ENCODE peak calls at places on chromosomes 12 and 14, in seven cellular contexts. R, L, I, E, Q, T and Z are unnamed samples.

GRCh38 chr12:46124848-46125619 is 134.7 kb upstream of the SCAF11 start:
- DNase-seq in R (peak), L (peak), I (no peak), E (no peak), Q (peak), T (peak), Z (peak)

GRCh38 chr14:76599556-76599955 is 161.7 kb upstream of the VASH1 start:
- DNase-seq in R (no peak), L (no peak), I (no peak), E (no peak), Q (no peak), T (no peak), Z (no peak)

GRCh38 chr12:6560501-6561205 is 4.8 kb upstream of the IFFO1 start:
- DNase-seq in R (no peak), L (no peak), I (no peak), E (no peak), Q (no peak), T (no peak), Z (no peak)

GRCh38 chr14:94460631-94461416 is 8.2 kb upstream of the SERPINA11 start:
- DNase-seq in R (no peak), L (no peak), I (no peak), E (no peak), Q (no peak), T (no peak), Z (no peak)

GRCh38 chr12:124396544-124397398 is 101.9 kb downstream of the RFLNA start:
- DNase-seq in R (no peak), L (no peak), I (no peak), E (no peak), Q (no peak), T (peak), Z (peak)

GRCh38 chr12:97250483-97250882 is 212.1 kb upstream of the RMST start:
- DNase-seq in R (no peak), L (no peak), I (no peak), E (no peak), Q (no peak), T (no peak), Z (no peak)

GRCh38 chr14:94771191-94771905 is 1.4 kb upstream of the GSC start:
- DNase-seq in R (no peak), L (no peak), I (no peak), E (peak), Q (no peak), T (no peak), Z (no peak)

GRCh38 chr12:131783915-131784541 is 44.2 kb upstream of the MMP17 start:
- DNase-seq in R (no peak), L (peak), I (peak), E (no peak), Q (peak), T (no peak), Z (peak)

GRCh38 chr14:57378661-57379060 is 11.7 kb upstream of the NAA30 start:
- DNase-seq in R (no peak), L (peak), I (no peak), E (no peak), Q (no peak), T (no peak), Z (no peak)

GRCh38 chr12:68158427-68158826 is 1.1 kb downstream of the IFNG start:
- DNase-seq in R (no peak), L (no peak), I (no peak), E (no peak), Q (peak), T (peak), Z (no peak)

GRCh38 chr14:54356172-54356571 is 40.6 kb upstream of the CDKN3 start:
- DNase-seq in R (peak), L (peak), I (no peak), E (no peak), Q (no peak), T (no peak), Z (no peak)

GRCh38 chr14:51562816-51563215 is 88.9 kb upstream of the FRMD6 start:
- DNase-seq in R (no peak), L (peak), I (no peak), E (no peak), Q (no peak), T (no peak), Z (peak)

GRCh38 chr12:115760231-115760630 is 517.3 kb downstream of the MED13L start:
- DNase-seq in R (no peak), L (no peak), I (no peak), E (no peak), Q (no peak), T (no peak), Z (no peak)

GRCh38 chr12:106682594-106683234 is 91.8 kb upstream of the RIC8B start:
- DNase-seq in R (peak), L (peak), I (no peak), E (peak), Q (peak), T (no peak), Z (peak)

GRCh38 chr14:70332015-70332414 is 27.5 kb downstream of the COX16 start:
- DNase-seq in R (no peak), L (no peak), I (no peak), E (no peak), Q (no peak), T (no peak), Z (no peak)

GRCh38 chr12:13156277-13156676 is 40.2 kb upstream of the EMP1 start:
- DNase-seq in R (no peak), L (peak), I (no peak), E (no peak), Q (no peak), T (no peak), Z (no peak)

GRCh38 chr14:29953501-29953900 is 25.9 kb upstream of the PRKD1 start:
- DNase-seq in R (no peak), L (no peak), I (no peak), E (no peak), Q (no peak), T (no peak), Z (no peak)

GRCh38 chr14:93963692-93964091 is 12.7 kb downstream of the ASB2 start:
- DNase-seq in R (no peak), L (no peak), I (no peak), E (no peak), Q (no peak), T (no peak), Z (no peak)

GRCh38 chr12:27095346-27095745 is 13.0 kb upstream of the C12orf71 start:
- DNase-seq in R (no peak), L (no peak), I (no peak), E (no peak), Q (no peak), T (no peak), Z (no peak)

GRCh38 chr12:124436366-124436765 is 131.0 kb downstream of the NCOR2 start:
- DNase-seq in R (no peak), L (peak), I (no peak), E (no peak), Q (no peak), T (peak), Z (peak)

GRCh38 chr12:110245278-110245868 is 35.7 kb upstream of the ATP2A2 start:
- DNase-seq in R (peak), L (no peak), I (no peak), E (peak), Q (no peak), T (no peak), Z (peak)

GRCh38 chr12:119631930-119632678 is 35.8 kb upstream of the PRKAB1 start:
- DNase-seq in R (peak), L (no peak), I (no peak), E (no peak), Q (peak), T (no peak), Z (no peak)

DNA sequence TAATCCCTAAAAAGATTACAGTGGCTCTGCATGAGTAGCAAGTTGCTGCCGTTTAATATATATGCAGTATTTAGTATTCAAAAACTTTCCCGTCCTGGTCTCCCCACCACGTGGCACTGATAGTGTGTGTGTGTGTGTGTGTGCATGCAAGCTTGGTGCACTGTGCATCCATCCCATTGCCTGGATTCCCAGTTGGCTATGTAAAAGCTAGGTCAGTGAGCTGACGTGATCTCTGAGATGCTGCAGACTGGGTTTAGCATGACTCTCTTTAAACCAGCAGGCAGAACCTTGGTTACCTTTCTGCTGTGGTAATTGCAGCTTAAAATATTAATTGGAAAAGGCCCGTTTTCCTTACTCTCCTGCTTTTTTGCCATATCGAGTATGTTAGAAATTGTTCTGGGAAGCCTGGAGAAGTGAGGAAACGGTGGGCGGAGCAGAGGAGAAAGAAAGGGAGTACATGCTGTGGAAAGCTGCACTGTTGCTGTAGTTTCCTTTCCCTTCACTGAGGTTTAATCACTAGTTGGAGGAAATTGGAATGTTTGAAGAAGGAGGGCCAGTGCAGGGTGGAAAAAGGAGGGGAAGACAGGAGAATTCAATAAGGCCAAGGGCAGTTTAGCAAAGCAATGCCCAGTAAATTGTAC is 4.0 kb upstream of the CNTN1 start:
- DNase-seq in R (no peak), L (no peak), I (no peak), E (no peak), Q (no peak), T (no peak), Z (no peak)
- TF ChIP-seq CEBPB in R (no peak), L (no peak), I (no peak), E (no peak), Q (no peak), T (no peak), Z (no peak)

DNA sequence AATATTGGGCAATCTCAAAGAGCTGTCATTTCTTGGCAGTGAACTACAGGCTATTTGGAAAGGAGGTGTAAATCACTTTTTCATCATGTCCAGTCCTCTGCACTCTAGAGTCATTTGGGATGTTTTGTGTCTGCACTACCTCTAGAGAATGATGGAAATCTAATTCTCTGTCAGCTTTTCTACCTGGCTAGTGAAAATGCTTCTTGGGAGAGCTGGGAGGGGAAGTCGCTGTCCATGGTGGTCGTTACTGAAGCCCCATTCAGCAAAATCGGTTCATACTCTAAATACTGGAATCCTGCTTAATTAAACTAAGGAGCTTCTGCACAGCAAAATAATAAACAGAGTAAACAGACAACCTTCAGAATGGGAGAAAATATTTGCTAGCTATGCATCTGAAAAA is 251.8 kb downstream of the APAF1 start:
- DNase-seq in R (no peak), L (peak), I (no peak), E (no peak), Q (no peak), T (no peak), Z (no peak)
- TF ChIP-seq CEBPB in R (no peak), L (peak), I (no peak), E (no peak), Q (no peak), T (no peak), Z (no peak)

DNA sequence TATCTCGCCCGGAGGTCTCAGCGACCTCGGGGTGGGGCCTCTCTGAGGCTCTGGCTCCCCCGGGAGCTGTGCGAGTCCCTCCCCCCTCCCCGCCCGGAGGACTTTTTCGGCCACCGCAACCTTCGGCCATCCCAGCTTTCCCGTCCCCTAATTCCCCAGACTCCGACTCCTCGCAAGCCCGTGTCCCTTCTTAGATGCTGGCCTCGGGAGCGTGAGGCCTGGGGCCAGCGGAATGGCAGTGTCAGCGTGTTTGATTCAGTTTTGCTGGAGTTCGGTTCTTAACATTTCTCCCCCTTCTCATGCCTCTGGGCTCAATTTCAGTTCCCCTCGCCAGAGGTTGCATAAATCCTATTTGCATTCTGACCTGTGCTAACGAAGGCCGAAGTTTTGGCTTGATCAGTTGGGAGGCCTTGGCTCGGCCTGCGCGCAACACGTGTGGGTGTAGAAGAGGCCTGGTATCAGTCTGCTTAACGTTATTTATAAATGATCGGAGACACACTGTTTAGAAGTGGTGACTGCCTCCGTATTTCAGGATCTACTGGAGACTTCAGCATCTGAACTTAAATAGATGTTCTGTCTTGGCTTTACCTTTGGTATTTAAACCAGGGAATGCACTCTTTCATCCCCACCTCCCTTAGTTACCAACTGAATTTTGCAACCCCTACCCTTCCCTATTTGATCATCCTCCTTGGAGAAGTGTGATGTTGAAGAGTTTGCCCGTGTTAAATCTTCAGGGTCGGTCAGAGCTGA is 752 bp downstream of the HSP90B1 start:
- DNase-seq in R (peak), L (peak), I (no peak), E (no peak), Q (no peak), T (peak), Z (no peak)
- TF ChIP-seq CEBPB in R (no peak), L (no peak), I (no peak), E (no peak), Q (no peak), T (no peak), Z (no peak)

GRCh38 chr14:36521598-36522345 is 1.7 kb upstream of the NKX2-1 start:
- DNase-seq in R (no peak), L (no peak), I (no peak), E (peak), Q (no peak), T (no peak), Z (no peak)

GRCh38 chr14:36519431-36520321 is at the start of gene NKX2-1:
- DNase-seq in R (no peak), L (no peak), I (no peak), E (peak), Q (no peak), T (no peak), Z (peak)

GRCh38 chr14:36518586-36519430 is 1.2 kb downstream of the NKX2-1 start:
- DNase-seq in R (no peak), L (no peak), I (no peak), E (no peak), Q (no peak), T (no peak), Z (no peak)

GRCh38 chr14:36522347-36522971 is 2.4 kb upstream of the NKX2-1 start:
- DNase-seq in R (no peak), L (no peak), I (no peak), E (peak), Q (no peak), T (no peak), Z (no peak)

GRCh38 chr14:36520601-36521525 is 831 bp upstream of the NKX2-1 start:
- DNase-seq in R (peak), L (peak), I (no peak), E (peak), Q (peak), T (peak), Z (peak)
- TF ChIP-seq CEBPB in R (no peak), L (no peak), I (no peak), E (no peak), Q (no peak), T (no peak), Z (no peak)

GRCh38 chr14:91241848-91242247 is 2.7 kb downstream of the GPR68 start:
- DNase-seq in R (no peak), L (no peak), I (peak), E (no peak), Q (no peak), T (no peak), Z (no peak)
- TF ChIP-seq CEBPB in R (no peak), L (no peak), I (no peak), E (no peak), Q (no peak), T (no peak), Z (no peak)

GRCh38 chr12:64893961-64894360 is 69.5 kb downstream of the TBC1D30 start:
- DNase-seq in R (no peak), L (peak), I (no peak), E (no peak), Q (no peak), T (no peak), Z (no peak)

GRCh38 chr12:64889434-64890216 is 65.2 kb downstream of the TBC1D30 start:
- DNase-seq in R (peak), L (peak), I (no peak), E (no peak), Q (no peak), T (no peak), Z (no peak)

GRCh38 chr12:64892561-64892960 is 68.1 kb downstream of the TBC1D30 start:
- DNase-seq in R (no peak), L (no peak), I (no peak), E (no peak), Q (no peak), T (no peak), Z (no peak)

GRCh38 chr12:64891629-64892028 is 67.2 kb downstream of the TBC1D30 start:
- DNase-seq in R (no peak), L (no peak), I (no peak), E (no peak), Q (no peak), T (no peak), Z (no peak)

DNA sequence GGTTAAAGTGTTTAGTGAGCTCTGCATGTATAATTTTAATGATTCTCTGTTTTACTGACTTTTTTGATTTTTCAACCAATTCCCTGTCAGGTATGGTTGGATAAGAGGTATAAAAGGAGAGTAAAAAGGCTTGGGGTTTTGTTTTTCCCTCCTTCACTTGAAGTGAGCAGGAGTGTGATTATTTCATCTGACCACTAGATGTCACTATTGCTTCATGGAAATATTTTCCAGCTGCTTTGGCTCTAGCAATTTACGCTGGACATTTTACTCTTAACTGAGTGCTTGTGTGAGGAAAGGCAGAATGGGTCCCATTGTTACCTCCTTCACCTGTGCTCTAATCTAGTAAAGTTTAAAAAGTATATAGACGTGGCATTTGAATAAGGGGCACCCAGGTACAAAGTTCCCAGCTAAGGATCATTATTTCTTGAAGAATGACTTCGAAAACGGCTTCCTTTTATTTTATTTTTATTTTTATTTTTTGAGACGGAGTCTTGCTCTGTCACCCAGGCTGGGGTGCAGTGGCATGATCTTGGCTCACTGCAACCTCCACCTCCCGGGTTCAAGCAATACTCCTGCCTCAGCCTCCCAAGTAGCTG is 66.5 kb downstream of the TBC1D30 start:
- DNase-seq in R (peak), L (peak), I (no peak), E (no peak), Q (peak), T (peak), Z (peak)
- TF ChIP-seq CEBPB in R (no peak), L (no peak), I (no peak), E (no peak), Q (no peak), T (no peak), Z (no peak)

GRCh38 chr14:99573000-99573330 is 31.0 kb downstream of the CCDC85C start:
- DNase-seq in R (no peak), L (no peak), I (no peak), E (no peak), Q (no peak), T (no peak), Z (no peak)

GRCh38 chr14:99573436-99574098 is 30.4 kb downstream of the CCDC85C start:
- DNase-seq in R (no peak), L (no peak), I (no peak), E (no peak), Q (no peak), T (no peak), Z (no peak)

GRCh38 chr14:99575043-99576023 is 28.7 kb downstream of the CCDC85C start:
- DNase-seq in R (peak), L (peak), I (no peak), E (no peak), Q (no peak), T (peak), Z (peak)

GRCh38 chr14:99572173-99572999 is 31.6 kb downstream of the CCDC85C start:
- DNase-seq in R (no peak), L (no peak), I (no peak), E (no peak), Q (no peak), T (peak), Z (no peak)

GRCh38 chr14:99574099-99574880 is 29.7 kb downstream of the CCDC85C start:
- DNase-seq in R (peak), L (peak), I (no peak), E (no peak), Q (no peak), T (no peak), Z (peak)
- TF ChIP-seq CEBPB in R (no peak), L (no peak), I (no peak), E (no peak), Q (no peak), T (no peak), Z (no peak)